ENCODE peak calls at places on chromosomes 16 and 17, in nine cellular contexts. One of them, this sample, is unnamed.

GRCh38 chr17:77534137-77534536 is 393.4 kb downstream of the SEC14L1 start:
- DNase-seq in prostate gland: no peak
- DNase-seq in transverse colon: no peak
- DNase-seq in stomach: no peak
- DNase-seq in K562: no peak
- DNase-seq in spleen: no peak
- DNase-seq in endothelial cell of umbilical vein: no peak
- DNase-seq in sigmoid colon: no peak
- DNase-seq in vagina: no peak
- DNase-seq in this sample: no peak

GRCh38 chr17:2309338-2310143 is 5.8 kb downstream of the SRR start:
- DNase-seq in prostate gland: no peak
- DNase-seq in transverse colon: no peak
- DNase-seq in stomach: no peak
- DNase-seq in K562: no peak
- DNase-seq in spleen: no peak
- DNase-seq in endothelial cell of umbilical vein: no peak
- DNase-seq in sigmoid colon: no peak
- DNase-seq in vagina: no peak
- DNase-seq in this sample: no peak

GRCh38 chr17:70239391-70239826 is 70.1 kb downstream of the KCNJ2 start:
- DNase-seq in prostate gland: no peak
- DNase-seq in transverse colon: no peak
- DNase-seq in stomach: no peak
- DNase-seq in K562: no peak
- DNase-seq in spleen: no peak
- DNase-seq in endothelial cell of umbilical vein: peak; percentile 73
- DNase-seq in sigmoid colon: no peak
- DNase-seq in vagina: no peak
- DNase-seq in this sample: no peak

GRCh38 chr17:57701121-57701520 is 44.0 kb downstream of the CCDC182 start:
- DNase-seq in prostate gland: no peak
- DNase-seq in transverse colon: no peak
- DNase-seq in stomach: no peak
- DNase-seq in K562: no peak
- DNase-seq in spleen: no peak
- DNase-seq in endothelial cell of umbilical vein: no peak
- DNase-seq in sigmoid colon: no peak
- DNase-seq in vagina: peak; percentile 40
- DNase-seq in this sample: no peak

GRCh38 chr17:64095144-64095882 is 34.6 kb downstream of the ERN1 start:
- DNase-seq in prostate gland: no peak
- DNase-seq in transverse colon: no peak
- DNase-seq in stomach: peak; percentile 40
- DNase-seq in K562: no peak
- DNase-seq in spleen: no peak
- DNase-seq in endothelial cell of umbilical vein: no peak
- DNase-seq in sigmoid colon: no peak
- DNase-seq in vagina: no peak
- DNase-seq in this sample: peak; percentile 71

GRCh38 chr16:68389006-68389405 is 59.3 kb downstream of the SMPD3 start:
- DNase-seq in prostate gland: no peak
- DNase-seq in transverse colon: no peak
- DNase-seq in stomach: no peak
- DNase-seq in K562: no peak
- DNase-seq in spleen: peak; percentile 64
- DNase-seq in endothelial cell of umbilical vein: no peak
- DNase-seq in sigmoid colon: no peak
- DNase-seq in vagina: no peak
- DNase-seq in this sample: no peak

GRCh38 chr16:80230328-80231117 is 310.3 kb upstream of the DYNLRB2 start:
- DNase-seq in prostate gland: no peak
- DNase-seq in transverse colon: no peak
- DNase-seq in stomach: no peak
- DNase-seq in K562: no peak
- DNase-seq in spleen: no peak
- DNase-seq in endothelial cell of umbilical vein: no peak
- DNase-seq in sigmoid colon: no peak
- DNase-seq in vagina: no peak
- DNase-seq in this sample: no peak

GRCh38 chr17:1635675-1636465 is 7.2 kb upstream of the SLC43A2 start:
- DNase-seq in prostate gland: no peak
- DNase-seq in transverse colon: no peak
- DNase-seq in stomach: no peak
- DNase-seq in K562: no peak
- DNase-seq in spleen: no peak
- DNase-seq in endothelial cell of umbilical vein: no peak
- DNase-seq in sigmoid colon: no peak
- DNase-seq in vagina: no peak
- DNase-seq in this sample: no peak

GRCh38 chr16:31430380-31431052 is 2.4 kb upstream of the COX6A2 start:
- DNase-seq in prostate gland: no peak
- DNase-seq in transverse colon: no peak
- DNase-seq in stomach: no peak
- DNase-seq in K562: no peak
- DNase-seq in spleen: no peak
- DNase-seq in endothelial cell of umbilical vein: no peak
- DNase-seq in sigmoid colon: peak; percentile 13
- DNase-seq in vagina: no peak
- DNase-seq in this sample: no peak

GRCh38 chr17:40402668-40403067 is 15.0 kb downstream of the TOP2A start:
- DNase-seq in prostate gland: no peak
- DNase-seq in transverse colon: no peak
- DNase-seq in stomach: no peak
- DNase-seq in K562: no peak
- DNase-seq in spleen: no peak
- DNase-seq in endothelial cell of umbilical vein: no peak
- DNase-seq in sigmoid colon: no peak
- DNase-seq in vagina: no peak
- DNase-seq in this sample: no peak

GRCh38 chr16:25896412-25896811 is 204.7 kb downstream of the HS3ST4 start:
- DNase-seq in prostate gland: no peak
- DNase-seq in transverse colon: no peak
- DNase-seq in stomach: no peak
- DNase-seq in K562: no peak
- DNase-seq in spleen: no peak
- DNase-seq in endothelial cell of umbilical vein: no peak
- DNase-seq in sigmoid colon: no peak
- DNase-seq in vagina: no peak
- DNase-seq in this sample: no peak

GRCh38 chr16:15949210-15950166 is at the start of gene ABCC1:
- DNase-seq in prostate gland: peak; percentile 40
- DNase-seq in transverse colon: peak; percentile 57
- DNase-seq in stomach: peak; percentile 57
- DNase-seq in K562: peak; percentile 92
- DNase-seq in spleen: peak; percentile 90
- DNase-seq in endothelial cell of umbilical vein: peak; percentile 39
- DNase-seq in sigmoid colon: no peak
- DNase-seq in vagina: no peak
- DNase-seq in this sample: peak; percentile 92

GRCh38 chr16:87317766-87318121 is 552 bp upstream of the C16orf95 start:
- DNase-seq in prostate gland: no peak
- DNase-seq in transverse colon: peak; percentile 73
- DNase-seq in stomach: peak; percentile 53
- DNase-seq in K562: no peak
- DNase-seq in spleen: peak; percentile 85
- DNase-seq in endothelial cell of umbilical vein: no peak
- DNase-seq in sigmoid colon: peak; percentile 84
- DNase-seq in vagina: no peak
- DNase-seq in this sample: peak; percentile 73

GRCh38 chr17:82231562-82232321 is 2.9 kb downstream of the SLC16A3 start:
- DNase-seq in prostate gland: peak; percentile 64
- DNase-seq in transverse colon: peak; percentile 83
- DNase-seq in stomach: peak; percentile 75
- DNase-seq in K562: peak; percentile 78
- DNase-seq in spleen: peak; percentile 96
- DNase-seq in endothelial cell of umbilical vein: peak; percentile 35
- DNase-seq in sigmoid colon: peak; percentile 93
- DNase-seq in vagina: no peak
- DNase-seq in this sample: peak; percentile 94

GRCh38 chr16:14014284-14014625 is 56.9 kb upstream of the MRTFB start:
- DNase-seq in prostate gland: no peak
- DNase-seq in transverse colon: no peak
- DNase-seq in stomach: no peak
- DNase-seq in K562: no peak
- DNase-seq in spleen: no peak
- DNase-seq in endothelial cell of umbilical vein: no peak
- DNase-seq in sigmoid colon: no peak
- DNase-seq in vagina: no peak
- DNase-seq in this sample: no peak

GRCh38 chr16:11634307-11634706 is 33.9 kb upstream of the SNN start:
- DNase-seq in prostate gland: no peak
- DNase-seq in transverse colon: no peak
- DNase-seq in stomach: no peak
- DNase-seq in K562: no peak
- DNase-seq in spleen: no peak
- DNase-seq in endothelial cell of umbilical vein: no peak
- DNase-seq in sigmoid colon: no peak
- DNase-seq in vagina: no peak
- DNase-seq in this sample: no peak
- H3K4me1 ChIP-seq in prostate gland: no peaks in the 10 kb centered on the region
- H3K4me1 ChIP-seq in transverse colon: peaks cover 45% of the 10 kb centered on the region
- H3K4me1 ChIP-seq in stomach: peaks cover 8% of the 10 kb centered on the region
- H3K4me1 ChIP-seq in K562: no peaks in the 10 kb centered on the region
- H3K4me1 ChIP-seq in spleen: peaks cover 21% of the 10 kb centered on the region
- H3K4me1 ChIP-seq in endothelial cell of umbilical vein: no peaks in the 10 kb centered on the region
- H3K4me1 ChIP-seq in sigmoid colon: peaks cover 14% of the 10 kb centered on the region
- H3K4me1 ChIP-seq in vagina: peaks cover 26% of the 10 kb centered on the region
- H3K4me1 ChIP-seq in this sample: peaks cover 27% of the 10 kb centered on the region

GRCh38 chr17:74736423-74737298 is at the start of gene RAB37:
- DNase-seq in prostate gland: no peak
- DNase-seq in transverse colon: peak; percentile 59
- DNase-seq in stomach: peak; percentile 54
- DNase-seq in K562: peak; percentile 67
- DNase-seq in spleen: peak; percentile 95
- DNase-seq in endothelial cell of umbilical vein: no peak
- DNase-seq in sigmoid colon: no peak
- DNase-seq in vagina: no peak
- DNase-seq in this sample: peak; percentile 69
- TF ChIP-seq POLR2A in prostate gland: no peak
- TF ChIP-seq POLR2A in transverse colon: peak; percentile 40
- TF ChIP-seq POLR2A in stomach: no peak
- TF ChIP-seq POLR2A in K562: no peak
- TF ChIP-seq POLR2A in spleen: no peak
- TF ChIP-seq POLR2A in endothelial cell of umbilical vein: no peak
- TF ChIP-seq POLR2A in sigmoid colon: no peak
- TF ChIP-seq POLR2A in vagina: no peak
- TF ChIP-seq POLR2A in this sample: no peak

DNA sequence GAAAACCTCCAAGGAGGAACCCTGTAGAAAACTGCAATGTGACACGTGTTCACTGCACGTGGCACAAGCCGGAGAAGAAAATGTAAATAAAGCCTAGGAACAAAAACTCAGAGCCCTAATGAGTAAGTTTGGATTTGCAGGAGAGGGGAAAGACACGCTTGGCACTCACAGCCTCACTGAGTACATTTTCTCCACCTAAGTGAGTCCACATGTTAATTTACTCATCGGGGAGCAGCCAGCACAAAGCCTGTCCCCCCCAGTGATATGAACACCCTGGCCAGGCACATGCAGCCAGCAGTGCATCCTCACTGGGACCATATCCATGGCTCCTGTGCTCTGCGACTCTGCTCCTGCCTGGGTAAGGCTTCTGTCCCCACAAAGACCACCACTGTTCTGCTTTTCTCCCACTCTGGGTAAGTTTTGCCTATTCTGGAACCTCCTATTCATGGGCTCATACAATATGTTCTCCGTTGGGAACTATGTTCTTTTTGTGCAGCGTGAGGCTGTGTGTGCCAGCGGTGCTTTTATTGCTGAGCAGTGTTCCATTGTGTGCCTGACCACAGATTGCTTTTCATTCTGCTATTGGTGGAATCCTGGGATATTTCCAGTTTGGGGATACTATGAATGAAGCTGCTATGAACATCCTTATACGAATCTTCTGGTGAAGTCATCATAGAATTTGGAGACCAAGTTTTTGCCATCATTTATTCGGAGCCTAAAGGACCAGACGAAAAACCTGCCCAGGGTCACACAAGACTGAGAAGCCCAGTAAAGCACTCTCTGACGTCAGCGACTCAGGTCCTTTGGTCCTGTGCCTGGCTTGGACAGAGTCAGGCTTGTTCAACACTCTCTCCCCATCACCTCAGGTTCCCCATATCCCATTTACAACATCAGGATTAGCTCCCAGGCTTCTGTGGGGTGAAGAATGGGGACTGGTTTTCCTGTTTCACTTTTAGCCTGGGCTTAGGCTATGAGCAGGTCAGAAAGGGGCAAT is 53.3 kb downstream of the RNF112 start:
- DNase-seq in prostate gland: no peak
- DNase-seq in transverse colon: no peak
- DNase-seq in stomach: peak; percentile 35
- DNase-seq in K562: no peak
- DNase-seq in spleen: peak; percentile 60
- DNase-seq in endothelial cell of umbilical vein: no peak
- DNase-seq in sigmoid colon: peak; percentile 83
- DNase-seq in vagina: no peak
- DNase-seq in this sample: no peak
- TF ChIP-seq POLR2AphosphoS5 in prostate gland: peak; percentile 15
- TF ChIP-seq POLR2AphosphoS5 in transverse colon: no peak
- TF ChIP-seq POLR2AphosphoS5 in stomach: no peak
- TF ChIP-seq POLR2AphosphoS5 in K562: no peak
- TF ChIP-seq POLR2AphosphoS5 in spleen: no peak
- TF ChIP-seq POLR2AphosphoS5 in endothelial cell of umbilical vein: no peak
- TF ChIP-seq POLR2AphosphoS5 in sigmoid colon: peak; percentile 30
- TF ChIP-seq POLR2AphosphoS5 in vagina: no peak
- TF ChIP-seq POLR2AphosphoS5 in this sample: no peak

GRCh38 chr17:27956601-27957445 is 63.7 kb upstream of the LYRM9 start:
- DNase-seq in prostate gland: no peak
- DNase-seq in transverse colon: no peak
- DNase-seq in stomach: no peak
- DNase-seq in K562: peak; percentile 36
- DNase-seq in spleen: no peak
- DNase-seq in endothelial cell of umbilical vein: no peak
- DNase-seq in sigmoid colon: no peak
- DNase-seq in vagina: no peak
- DNase-seq in this sample: no peak

GRCh38 chr17:27959382-27959709 is 66.2 kb upstream of the LYRM9 start:
- DNase-seq in prostate gland: no peak
- DNase-seq in transverse colon: no peak
- DNase-seq in stomach: no peak
- DNase-seq in K562: no peak
- DNase-seq in spleen: no peak
- DNase-seq in endothelial cell of umbilical vein: no peak
- DNase-seq in sigmoid colon: no peak
- DNase-seq in vagina: no peak
- DNase-seq in this sample: no peak

GRCh38 chr17:27965224-27965623 is 72.1 kb upstream of the LYRM9 start:
- DNase-seq in prostate gland: no peak
- DNase-seq in transverse colon: no peak
- DNase-seq in stomach: no peak
- DNase-seq in K562: no peak
- DNase-seq in spleen: no peak
- DNase-seq in endothelial cell of umbilical vein: no peak
- DNase-seq in sigmoid colon: no peak
- DNase-seq in vagina: no peak
- DNase-seq in this sample: no peak

GRCh38 chr17:27958708-27959381 is 65.7 kb upstream of the LYRM9 start:
- DNase-seq in prostate gland: no peak
- DNase-seq in transverse colon: no peak
- DNase-seq in stomach: no peak
- DNase-seq in K562: no peak
- DNase-seq in spleen: no peak
- DNase-seq in endothelial cell of umbilical vein: no peak
- DNase-seq in sigmoid colon: no peak
- DNase-seq in vagina: no peak
- DNase-seq in this sample: no peak

GRCh38 chr17:27960183-27960589 is 67.0 kb upstream of the LYRM9 start:
- DNase-seq in prostate gland: no peak
- DNase-seq in transverse colon: no peak
- DNase-seq in stomach: no peak
- DNase-seq in K562: no peak
- DNase-seq in spleen: no peak
- DNase-seq in endothelial cell of umbilical vein: no peak
- DNase-seq in sigmoid colon: no peak
- DNase-seq in vagina: no peak
- DNase-seq in this sample: no peak
- H3K4me1 ChIP-seq in prostate gland: no peaks in the 10 kb centered on the region
- H3K4me1 ChIP-seq in transverse colon: no peaks in the 10 kb centered on the region
- H3K4me1 ChIP-seq in stomach: no peaks in the 10 kb centered on the region
- H3K4me1 ChIP-seq in K562: peaks cover 33% of the 10 kb centered on the region
- H3K4me1 ChIP-seq in spleen: no peaks in the 10 kb centered on the region
- H3K4me1 ChIP-seq in endothelial cell of umbilical vein: no peaks in the 10 kb centered on the region
- H3K4me1 ChIP-seq in sigmoid colon: no peaks in the 10 kb centered on the region
- H3K4me1 ChIP-seq in vagina: no peaks in the 10 kb centered on the region
- H3K4me1 ChIP-seq in this sample: no peaks in the 10 kb centered on the region